ENCODE peak calls at places on chromosomes 3 and 15, in nine cellular contexts. Y is cardiac fibroblast, O is HCT116, W is brain microvascular endothelial cell, V is RWPE1, F is HepG2, L is H1, U is Panc1, E is neural progenitor cell. C is an unnamed sample.

GRCh38 chr15:34795267-34796081 is at the start of gene ACTC1:
- DNase-seq in Y (peak; percentile 40), O (no peak), W (peak; percentile 39), V (peak; percentile 69), F (no peak), L (peak; percentile 47), U (no peak), E (peak; percentile 74), C (peak; percentile 77)

GRCh38 chr3:135491478-135491877 is 474.1 kb upstream of the PPP2R3A start:
- DNase-seq in Y (no peak), O (no peak), W (peak; percentile 28), V (no peak), F (no peak), L (no peak), U (no peak), E (peak; percentile 18), C (no peak)

GRCh38 chr3:33044676-33045075 is 52.3 kb downstream of the GLB1 start:
- DNase-seq in Y (no peak), O (no peak), W (no peak), V (no peak), F (no peak), L (no peak), U (no peak), E (no peak), C (no peak)

GRCh38 chr3:126961191-126961790 is 21.6 kb upstream of the PLXNA1 start:
- DNase-seq in Y (peak; percentile 86), O (no peak), W (peak; percentile 20), V (peak; percentile 83), F (no peak), L (no peak), U (no peak), E (no peak), C (no peak)

GRCh38 chr3:193693774-193694173 is 100.8 kb downstream of the OPA1 start:
- DNase-seq in Y (no peak), O (no peak), W (no peak), V (no peak), F (peak; percentile 63), L (no peak), U (no peak), E (no peak), C (no peak)

GRCh38 chr15:66862111-66862815 is 160.2 kb downstream of the SMAD6 start:
- DNase-seq in Y (no peak), O (no peak), W (no peak), V (peak; percentile 15), F (no peak), L (no peak), U (no peak), E (no peak), C (no peak)

GRCh38 chr3:31466016-31466415 is 66.7 kb upstream of the STT3B start:
- DNase-seq in Y (peak; percentile 43), O (no peak), W (peak; percentile 35), V (no peak), F (no peak), L (no peak), U (no peak), E (no peak), C (no peak)

GRCh38 chr3:132343018-132343612 is 25.9 kb downstream of the ACP3 start:
- DNase-seq in Y (peak; percentile 84), O (peak; percentile 50), W (peak; percentile 57), V (peak; percentile 30), F (peak; percentile 50), L (no peak), U (peak; percentile 43), E (peak; percentile 73), C (peak; percentile 42)

GRCh38 chr3:147408180-147409105 is 722 bp upstream of the ZIC1 start:
- DNase-seq in Y (no peak), O (no peak), W (no peak), V (no peak), F (no peak), L (no peak), U (no peak), E (peak; percentile 74), C (no peak)

GRCh38 chr3:60131607-60132006 is 1081.8 kb upstream of the CFAP20DC start:
- DNase-seq in Y (no peak), O (no peak), W (no peak), V (no peak), F (no peak), L (no peak), U (no peak), E (no peak), C (no peak)

GRCh38 chr3:99191186-99191585 is 289.7 kb upstream of the DCBLD2 start:
- DNase-seq in Y (no peak), O (no peak), W (no peak), V (no peak), F (no peak), L (no peak), U (no peak), E (no peak), C (no peak)

DNA sequence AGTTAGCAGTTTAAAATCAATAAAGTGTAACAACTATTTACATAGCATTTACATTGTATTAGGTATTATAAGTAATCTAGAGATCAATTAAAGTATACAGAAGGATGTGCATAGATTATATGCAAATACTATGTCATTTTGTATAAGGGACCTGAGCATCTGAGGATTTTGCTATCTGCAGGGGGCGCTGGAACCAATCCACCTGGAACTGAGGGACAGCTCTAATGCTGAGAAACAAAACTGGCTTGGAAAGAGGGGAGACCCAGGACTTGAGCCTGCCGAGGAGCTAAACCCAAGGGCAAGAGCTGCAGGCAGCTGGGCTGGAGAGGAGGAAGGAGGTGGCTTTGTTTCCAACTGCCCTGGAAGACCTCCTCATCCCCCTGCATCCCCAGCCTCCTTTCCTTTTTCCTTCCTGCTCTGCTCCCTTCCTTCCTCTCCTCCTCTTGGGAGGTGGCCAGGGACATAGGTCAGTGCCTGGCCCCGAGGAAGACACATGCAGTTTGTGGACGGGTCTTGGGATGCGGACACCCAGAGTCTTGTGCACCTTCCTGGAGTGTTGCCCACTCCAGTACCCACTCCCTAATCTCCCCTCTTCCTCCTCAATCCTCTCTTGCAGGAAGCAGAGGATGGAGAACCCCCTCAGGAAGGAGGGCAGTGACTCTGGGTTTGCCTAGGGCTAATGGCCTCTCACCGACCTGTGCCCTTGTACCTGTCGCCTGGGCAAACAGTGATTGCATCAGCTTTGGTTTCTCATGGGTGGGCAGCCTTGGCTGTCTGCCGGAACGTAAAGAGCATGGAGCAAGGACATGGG is 826 bp upstream of the RTP3 start:
- DNase-seq in Y (no peak), O (no peak), W (no peak), V (no peak), F (no peak), L (peak; percentile 36), U (no peak), E (peak; percentile 38), C (peak; percentile 32)
- TF ChIP-seq CTCF in Y (peak; percentile 42), O (peak; percentile 65), W (peak; percentile 68), V (no peak), F (peak; percentile 30), L (peak; percentile 68), U (peak; percentile 42), E (peak; percentile 63), C (peak; percentile 31)

DNA sequence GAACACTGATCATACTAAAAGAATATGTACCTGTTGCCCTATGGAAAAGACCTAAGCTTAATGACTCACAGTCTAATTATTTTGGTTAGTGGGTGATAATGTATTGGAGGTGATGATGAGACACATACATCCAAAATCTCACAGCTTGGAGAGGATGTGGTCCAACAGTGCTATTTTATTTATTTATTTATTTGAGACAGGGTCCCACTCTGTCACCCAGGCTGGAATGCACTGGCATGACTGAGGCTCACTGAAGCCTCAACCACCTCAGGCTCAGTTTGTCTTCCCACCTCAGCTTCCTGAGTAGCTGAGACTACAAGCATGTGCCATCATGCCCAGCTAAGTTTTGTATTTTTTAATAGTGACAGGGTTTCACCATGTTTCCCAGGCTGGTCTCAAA is 35.0 kb downstream of the LPP start:
- DNase-seq in Y (no peak), O (no peak), W (no peak), V (no peak), F (no peak), L (no peak), U (no peak), E (no peak), C (no peak)
- TF ChIP-seq CTCF in Y (no peak), O (no peak), W (no peak), V (no peak), F (no peak), L (no peak), U (no peak), E (no peak), C (no peak)

DNA sequence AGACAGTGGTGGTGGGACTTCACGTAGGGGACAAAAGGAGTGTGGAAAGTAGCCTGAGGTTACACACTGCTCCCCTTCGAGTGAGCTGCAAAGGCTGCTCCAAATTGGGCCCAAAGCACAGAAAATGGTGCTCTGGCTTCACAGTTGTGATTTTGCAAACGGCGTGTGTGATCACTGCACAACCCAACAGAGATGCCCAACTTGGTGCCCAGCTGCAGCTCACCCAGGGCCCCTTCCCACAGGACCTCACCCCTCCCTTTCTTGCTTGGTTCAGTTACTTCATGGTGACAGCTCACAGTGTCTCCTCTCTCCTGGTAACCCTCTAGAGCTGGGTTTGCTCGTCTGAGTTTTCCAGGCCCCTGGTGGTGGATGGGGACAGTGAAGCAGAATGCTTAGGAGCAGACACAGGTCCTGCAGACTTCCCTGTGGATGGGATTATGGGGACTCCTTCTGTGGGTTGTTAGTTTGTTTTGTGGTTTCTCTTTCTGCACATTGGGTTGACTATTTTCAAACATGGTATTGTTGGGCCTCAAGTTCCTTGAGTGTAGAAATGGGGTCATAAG is 98.3 kb downstream of the TOP2B start:
- DNase-seq in Y (no peak), O (no peak), W (no peak), V (no peak), F (no peak), L (no peak), U (no peak), E (peak; percentile 19), C (no peak)
- TF ChIP-seq CTCF in Y (peak; percentile 8), O (peak; percentile 13), W (peak; percentile 54), V (no peak), F (no peak), L (peak; percentile 32), U (no peak), E (peak; percentile 14), C (no peak)

GRCh38 chr3:78978037-78978436 is 789.8 kb downstream of the ROBO1 start:
- DNase-seq in Y (peak; percentile 46), O (no peak), W (no peak), V (peak; percentile 20), F (peak; percentile 10), L (no peak), U (no peak), E (no peak), C (no peak)
- TF ChIP-seq CTCF in Y (peak; percentile 53), O (no peak), W (peak; percentile 46), V (no peak), F (peak; percentile 38), L (peak; percentile 35), U (peak; percentile 52), E (peak; percentile 42), C (no peak)

C was measured in nephron progenitor cell.